ENCODE peak calls at places on chromosomes 5 and 9, in five cellular contexts. I is K562, O is HepG2, Q is SK-N-SH, Z is GM12878. V is an unnamed sample.

GRCh38 chr5:55816342-55816741 is 34.8 kb upstream of the IL31RA start:
- DNase-seq in I (no peak), Q (no peak), Z (no peak), O (no peak), V (no peak)

GRCh38 chr5:53479656-53480473 is 564 bp upstream of the FST start:
- DNase-seq in Q (peak; percentile 55), I (no peak), O (peak; percentile 73), Z (no peak), V (peak; percentile 33)

GRCh38 chr5:107147584-107147983 is 523.2 kb downstream of the EFNA5 start:
- DNase-seq in O (no peak), Q (no peak), Z (no peak), I (no peak), V (no peak)

GRCh38 chr5:123285122-123286011 is 137.8 kb downstream of the CEP120 start:
- DNase-seq in Z (no peak), O (no peak), I (no peak), Q (peak; percentile 63), V (peak; percentile 60)

GRCh38 chr5:53601570-53601969 is 41.1 kb downstream of the NDUFS4 start:
- DNase-seq in Q (no peak), Z (no peak), O (peak; percentile 33), I (no peak), V (no peak)

GRCh38 chr5:171595801-171596231 is 176.4 kb downstream of the FGF18 start:
- DNase-seq in Q (no peak), I (no peak), Z (no peak), O (peak; percentile 4), V (no peak)

GRCh38 chr5:36876965-36877666 is 547 bp downstream of the NIPBL start:
- DNase-seq in I (peak; percentile 72), Z (no peak), O (peak; percentile 21), Q (peak; percentile 72), V (peak; percentile 23)

GRCh38 chr9:128819716-128820664 is 1.7 kb downstream of the ENDOG start:
- DNase-seq in Q (peak; percentile 88), O (no peak), I (peak; percentile 77), Z (no peak), V (no peak)

GRCh38 chr9:91151741-91152095 is 210.0 kb downstream of the AUH start:
- DNase-seq in I (no peak), Z (no peak), O (no peak), Q (no peak), V (no peak)

GRCh38 chr9:109331353-109331752 is 10.5 kb upstream of the EPB41L4B start:
- DNase-seq in I (no peak), Q (peak; percentile 69), Z (no peak), O (no peak), V (no peak)

GRCh38 chr5:83255268-83255667 is 177.9 kb downstream of the XRCC4 start:
- DNase-seq in O (no peak), Q (no peak), I (no peak), Z (no peak), V (no peak)

GRCh38 chr9:31394040-31394473 is 990.4 kb upstream of the ACO1 start:
- DNase-seq in I (no peak), Q (no peak), O (no peak), Z (no peak), V (no peak)

GRCh38 chr5:173909205-173909604 is 21.1 kb downstream of the CPEB4 start:
- DNase-seq in I (no peak), Z (no peak), Q (no peak), O (no peak), V (no peak)

GRCh38 chr5:107538331-107539162 is 132.2 kb downstream of the EFNA5 start:
- DNase-seq in I (no peak), O (no peak), Z (no peak), Q (no peak), V (no peak)

GRCh38 chr9:136658849-136659535 is 3.7 kb upstream of the EGFL7 start:
- DNase-seq in O (no peak), Q (no peak), I (no peak), Z (no peak), V (no peak)

GRCh38 chr9:99184073-99184426 is 37.7 kb downstream of the ALG2 start:
- DNase-seq in Q (no peak), I (no peak), Z (no peak), O (no peak), V (no peak)

GRCh38 chr9:88477300-88477751 is 57.7 kb upstream of the NXNL2 start:
- DNase-seq in I (no peak), O (no peak), Q (no peak), Z (peak; percentile 35), V (no peak)

GRCh38 chr5:55324815-55325418 is 17.1 kb downstream of the MTREX start:
- DNase-seq in Z (no peak), O (peak; percentile 49), Q (peak; percentile 22), I (peak; percentile 22), V (peak; percentile 27)

GRCh38 chr5:102691434-102691833 is 63.7 kb upstream of the PAM start:
- DNase-seq in Z (no peak), I (no peak), O (no peak), Q (no peak), V (no peak)

GRCh38 chr9:135308809-135309762 is 170.5 kb upstream of the PPP1R26 start:
- DNase-seq in Z (no peak), I (no peak), O (no peak), Q (no peak), V (no peak)

GRCh38 chr5:41843456-41844112 is 26.6 kb downstream of the OXCT1 start:
- DNase-seq in Z (no peak), Q (peak; percentile 35), O (peak; percentile 36), I (peak; percentile 35), V (peak; percentile 47)

GRCh38 chr5:122259995-122260394 is 52.0 kb upstream of the SNCAIP start:
- DNase-seq in I (no peak), Q (no peak), Z (no peak), O (peak; percentile 1), V (no peak)

GRCh38 chr9:128712451-128713410 is 10.4 kb downstream of the PKN3 start:
- DNase-seq in O (no peak), Z (no peak), Q (peak; percentile 17), I (no peak), V (no peak)

GRCh38 chr5:172549708-172550095 is 91.4 kb upstream of the NEURL1B start:
- DNase-seq in Z (no peak), O (no peak), Q (no peak), I (no peak), V (no peak)

GRCh38 chr9:71768388-71769174 is at the start of gene CEMIP2:
- DNase-seq in Q (peak; percentile 91), I (peak; percentile 87), O (peak; percentile 71), Z (no peak), V (peak; percentile 87)

GRCh38 chr9:123438821-123439220 is 82.8 kb downstream of the CRB2 start:
- DNase-seq in I (no peak), O (peak; percentile 64), Z (no peak), Q (no peak), V (no peak)

GRCh38 chr9:5446451-5447236 is 3.7 kb upstream of the CD274 start:
- DNase-seq in Q (no peak), O (no peak), I (no peak), Z (no peak), V (no peak)

GRCh38 chr9:109264865-109265532 is 55.9 kb downstream of the EPB41L4B start:
- DNase-seq in I (no peak), Q (peak; percentile 64), O (no peak), Z (no peak), V (no peak)

GRCh38 chr5:13763719-13764118 is 180.8 kb downstream of the DNAH5 start:
- DNase-seq in Z (no peak), Q (no peak), I (no peak), O (no peak), V (no peak)

GRCh38 chr9:124869986-124870560 is 8.1 kb downstream of the ARPC5L start:
- DNase-seq in I (peak; percentile 64), Z (peak; percentile 61), Q (no peak), O (peak; percentile 49), V (no peak)

GRCh38 chr9:108439967-108440366 is 415.8 kb downstream of the ACTL7B start:
- DNase-seq in I (no peak), Z (no peak), O (no peak), Q (no peak), V (no peak)

GRCh38 chr5:147504001-147504400 is 5.9 kb downstream of the DPYSL3 start:
- DNase-seq in Z (no peak), O (no peak), I (no peak), Q (no peak), V (no peak)

GRCh38 chr9:132878695-132879064 is at the start of gene SPACA9:
- DNase-seq in Q (peak; percentile 89), Z (no peak), O (no peak), I (peak; percentile 57), V (peak; percentile 72)

GRCh38 chr5:53418409-53418808 is 62.0 kb upstream of the FST start:
- DNase-seq in Z (no peak), Q (no peak), O (no peak), I (no peak), V (no peak)

GRCh38 chr9:114276908-114277821 is 45.7 kb upstream of the ORM1 start:
- DNase-seq in Z (no peak), Q (no peak), I (no peak), O (no peak), V (no peak)

GRCh38 chr5:57749396-57749795 is 266.8 kb upstream of the ACTBL2 start:
- DNase-seq in Q (no peak), O (no peak), I (no peak), Z (no peak), V (no peak)

DNA sequence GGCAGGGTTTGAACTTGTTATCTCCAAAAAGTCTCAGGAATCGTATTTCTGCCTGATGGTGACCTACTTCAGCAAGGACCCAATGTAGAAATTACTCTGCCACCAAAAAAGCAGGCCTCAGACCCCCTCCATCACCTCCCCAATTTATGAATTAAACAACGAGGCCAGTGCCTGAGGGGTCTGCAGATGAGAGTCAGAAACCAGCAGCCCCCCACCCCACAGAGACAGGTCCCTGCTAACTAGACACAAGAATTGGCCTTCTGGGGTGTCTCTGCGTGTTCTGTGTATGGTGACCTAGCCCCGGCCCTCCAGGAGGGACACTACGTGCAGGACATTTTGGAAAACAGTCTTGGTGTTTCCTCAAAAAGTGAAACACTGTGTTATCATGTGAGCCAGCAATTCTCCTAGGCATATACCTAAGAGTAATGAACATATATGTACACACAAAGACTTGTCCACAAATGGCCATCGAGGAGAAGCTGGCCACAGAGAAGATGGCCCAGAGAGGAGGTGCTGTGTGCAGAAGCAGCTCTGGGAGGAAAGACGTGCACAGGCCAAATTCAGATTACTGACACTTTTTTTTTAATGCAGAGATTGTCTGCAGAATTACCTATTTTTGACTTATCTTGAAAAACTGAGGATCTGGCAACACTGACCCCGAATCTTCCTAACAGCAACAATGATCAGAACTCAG is 93.8 kb downstream of the ADAMTS2 start:
- DNase-seq in Z (no peak), Q (no peak), O (no peak), I (no peak), V (no peak)
- TF ChIP-seq FOXM1 in Z (no peak), Q (no peak), O (no peak), I (no peak), V (no peak)

GRCh38 chr5:76197726-76198125 is 114.5 kb downstream of the SV2C start:
- DNase-seq in O (no peak), I (no peak), Z (no peak), Q (no peak), V (no peak)
- TF ChIP-seq FOXM1 in O (no peak), I (no peak), Z (no peak), Q (no peak), V (no peak)

GRCh38 chr9:120934271-120934670 is 7.7 kb upstream of the TRAF1 start:
- DNase-seq in I (no peak), O (no peak), Q (no peak), Z (no peak), V (no peak)
- TF ChIP-seq FOXM1 in I (no peak), O (no peak), Q (no peak), Z (no peak), V (no peak)

GRCh38 chr5:179430256-179431175 is 85.3 kb upstream of the ADAMTS2 start:
- DNase-seq in I (no peak), O (no peak), Z (no peak), Q (no peak), V (no peak)
- TF ChIP-seq FOXM1 in I (no peak), O (no peak), Z (no peak), Q (no peak), V (no peak)

V was measured in HEK293T.